ENCODE peak calls at places on chromosomes 2 and 18, in eight cellular contexts. W, J, X, H, A, O, Y and U are unnamed samples.

GRCh38 chr2:16277117-16277516 is 336.8 kb downstream of the MYCN start:
- DNase-seq in O (no peak), W (no peak), J (no peak), X (no peak), H (no peak), Y (no peak), A (no peak), U (no peak)

GRCh38 chr18:43501099-43501498 is 223.8 kb upstream of the SYT4 start:
- DNase-seq in J (no peak), O (no peak), X (no peak), H (no peak), W (no peak), A (no peak), Y (no peak), U (no peak)

GRCh38 chr2:219314804-219315468 is 5.7 kb upstream of the PTPRN start:
- DNase-seq in H (peak), J (no peak), X (no peak), O (no peak), W (no peak), A (no peak), Y (no peak), U (no peak)

GRCh38 chr2:133841905-133842304 is 273.6 kb upstream of the NCKAP5 start:
- DNase-seq in W (no peak), J (peak), A (no peak), H (peak), O (no peak), X (no peak), Y (peak), U (no peak)

GRCh38 chr2:234881413-234882241 is 70.2 kb upstream of the SH3BP4 start:
- DNase-seq in Y (peak), H (peak), X (no peak), O (peak), A (peak), W (peak), J (peak), U (peak)

GRCh38 chr18:2588666-2589344 is 17.4 kb downstream of the NDC80 start:
- DNase-seq in O (no peak), H (no peak), Y (no peak), X (no peak), A (no peak), W (no peak), J (no peak), U (no peak)

GRCh38 chr2:86290596-86291327 is 46.7 kb downstream of the REEP1 start:
- DNase-seq in Y (no peak), J (no peak), A (no peak), O (no peak), H (no peak), X (no peak), W (no peak), U (no peak)

GRCh38 chr2:52311862-52312261 is 1279.9 kb upstream of the NRXN1 start:
- DNase-seq in O (no peak), X (no peak), A (no peak), J (no peak), Y (no peak), H (no peak), W (no peak), U (no peak)

GRCh38 chr2:109185338-109185737 is 56.3 kb downstream of the SH3RF3 start:
- DNase-seq in H (peak), W (peak), J (peak), Y (no peak), X (no peak), A (no peak), O (no peak), U (no peak)

GRCh38 chr2:43333096-43333655 is 106.8 kb upstream of the ZFP36L2 start:
- DNase-seq in H (no peak), O (no peak), X (no peak), Y (no peak), J (no peak), A (no peak), W (no peak), U (no peak)

GRCh38 chr18:48918156-48918555 is 32.6 kb downstream of the SMAD7 start:
- DNase-seq in A (no peak), H (no peak), Y (no peak), W (no peak), X (no peak), O (no peak), J (no peak), U (no peak)

GRCh38 chr2:1509271-1509995 is 96.2 kb downstream of the TPO start:
- DNase-seq in X (no peak), O (no peak), Y (no peak), A (no peak), H (no peak), W (peak), J (no peak), U (peak)